ENCODE peak calls at places on chromosomes 11 and 22, in eight cellular contexts. C, L, G, Y, H, O, F and R are unnamed samples.

GRCh38 chr11:123235117-123235686 is 40.2 kb upstream of the CLMP start:
- DNase-seq in G (peak; percentile 57), L (peak; percentile 13), H (peak; percentile 65), O (peak; percentile 36), F (no peak), C (peak; percentile 23), Y (peak; percentile 50), R (no peak)

GRCh38 chr11:57647368-57647767 is 2.3 kb downstream of the YPEL4 start:
- DNase-seq in Y (no peak), F (no peak), O (no peak), H (no peak), L (no peak), C (no peak), G (no peak), R (no peak)

GRCh38 chr11:35525501-35526175 is at the start of gene PAMR1:
- DNase-seq in H (peak; percentile 63), L (no peak), G (peak; percentile 80), Y (no peak), O (peak; percentile 69), C (no peak), F (no peak), R (no peak)

GRCh38 chr11:73402834-73403185 is 26.6 kb downstream of the RELT start:
- DNase-seq in O (peak; percentile 53), C (no peak), F (peak; percentile 47), L (no peak), Y (peak; percentile 56), H (no peak), G (peak; percentile 29), R (no peak)

GRCh38 chr11:113806403-113806802 is 26.8 kb downstream of the CLDN25 start:
- DNase-seq in Y (peak; percentile 59), F (peak; percentile 29), H (no peak), G (peak; percentile 29), C (no peak), O (peak; percentile 82), L (no peak), R (no peak)

GRCh38 chr22:49303781-49304461 is 523.8 kb downstream of the BRD1 start:
- DNase-seq in L (no peak), O (no peak), F (no peak), Y (no peak), G (no peak), H (no peak), C (no peak), R (no peak)

GRCh38 chr11:32088117-32088941 is 2.5 kb upstream of the RCN1 start:
- DNase-seq in L (peak; percentile 69), F (no peak), G (peak; percentile 96), Y (peak; percentile 83), O (no peak), H (peak; percentile 70), C (no peak), R (no peak)

GRCh38 chr11:28759311-28759710 is 651.1 kb downstream of the METTL15 start:
- DNase-seq in H (no peak), G (peak; percentile 70), Y (peak; percentile 83), O (peak; percentile 75), F (no peak), C (no peak), L (no peak), R (no peak)

GRCh38 chr11:19027829-19028595 is 32.5 kb downstream of the MRGPRX2 start:
- DNase-seq in H (no peak), C (no peak), L (no peak), F (no peak), O (no peak), G (peak; percentile 46), Y (peak; percentile 98), R (no peak)

GRCh38 chr11:96303067-96303466 is 39.9 kb downstream of the MAML2 start:
- DNase-seq in L (no peak), C (no peak), Y (peak; percentile 97), G (peak; percentile 88), F (no peak), O (no peak), H (no peak), R (no peak)

GRCh38 chr11:115645631-115646271 is 141.5 kb upstream of the CADM1 start:
- DNase-seq in H (peak; percentile 64), Y (no peak), O (peak; percentile 47), L (no peak), F (no peak), C (no peak), G (no peak), R (no peak)

DNA sequence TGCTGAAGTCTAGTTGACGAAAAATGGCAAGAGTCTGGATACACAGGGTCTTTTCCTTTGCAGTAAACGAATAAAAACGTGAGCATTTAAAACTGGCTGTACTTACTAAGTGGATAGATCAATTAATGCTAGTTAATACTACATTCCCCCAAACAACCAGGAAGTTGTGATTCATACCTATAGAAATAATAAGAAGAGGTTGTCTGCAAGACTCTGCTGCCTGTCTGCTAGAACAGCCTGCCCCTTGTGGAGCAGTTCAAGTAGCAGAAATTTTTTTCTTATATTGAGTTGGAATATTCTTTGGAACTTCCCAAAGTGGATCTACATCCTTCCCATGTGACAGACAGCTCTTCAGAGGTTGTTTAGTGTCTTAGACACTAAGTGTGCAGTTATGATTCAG is 86.8 kb downstream of the TEAD1 start:
- DNase-seq in G (peak; percentile 62), F (no peak), L (no peak), O (no peak), H (no peak), C (no peak), Y (peak; percentile 48), R (no peak)
- TF ChIP-seq CTCF in G (peak; percentile 65), F (no peak), L (no peak), O (peak; percentile 43), H (peak; percentile 13), C (no peak), Y (peak; percentile 62), R (no peak)

GRCh38 chr11:63567044-63567840 is 4.1 kb upstream of the PLAAT2 start:
- DNase-seq in G (peak; percentile 84), F (peak; percentile 25), O (peak; percentile 47), L (no peak), Y (peak; percentile 97), H (peak; percentile 62), C (peak; percentile 50), R (peak; percentile 44)

GRCh38 chr11:63563201-63564055 is at the start of gene PLAAT2:
- DNase-seq in Y (no peak), F (no peak), C (no peak), O (no peak), G (no peak), H (no peak), L (no peak), R (no peak)

GRCh38 chr11:63565728-63566127 is 2.5 kb upstream of the PLAAT2 start:
- DNase-seq in O (no peak), G (no peak), H (no peak), F (no peak), Y (no peak), L (no peak), C (no peak), R (no peak)

GRCh38 chr11:63564056-63564784 is 1.0 kb upstream of the PLAAT2 start:
- DNase-seq in Y (no peak), L (no peak), C (no peak), H (no peak), F (no peak), G (no peak), O (no peak), R (no peak)

DNA sequence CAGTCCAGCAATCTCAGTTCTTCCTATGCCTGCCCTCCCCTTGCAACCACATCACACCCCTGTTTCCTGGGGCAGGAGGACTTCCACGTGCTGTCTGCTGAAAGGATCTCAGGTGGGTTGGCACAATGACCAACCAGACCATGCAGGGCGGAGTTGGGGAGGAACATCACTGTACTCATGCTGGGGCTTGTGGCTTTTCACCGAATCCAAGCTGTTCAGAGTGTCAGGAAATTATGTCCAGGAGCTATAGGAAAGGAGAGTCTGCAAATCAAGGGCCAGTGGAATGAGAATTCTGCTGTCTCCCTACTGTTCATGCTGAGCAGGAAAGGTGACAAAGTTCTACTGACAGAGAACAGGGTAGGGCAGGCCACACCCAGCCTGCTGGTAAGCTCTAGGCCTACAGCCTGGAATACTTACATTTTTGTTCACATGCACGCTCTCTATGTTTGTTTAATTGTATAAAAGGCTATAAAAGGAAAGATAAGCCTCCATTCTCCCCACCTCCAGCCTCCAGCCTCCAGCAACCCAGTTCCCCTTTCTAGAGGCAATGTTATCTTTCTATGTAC is 1.7 kb upstream of the PLAAT2 start:
- DNase-seq in F (no peak), H (no peak), C (no peak), L (no peak), Y (peak; percentile 88), G (no peak), O (peak; percentile 67), R (no peak)
- TF ChIP-seq CTCF in F (no peak), H (no peak), C (no peak), L (no peak), Y (no peak), G (no peak), O (no peak), R (no peak)

GRCh38 chr11:75084883-75085282 is 11.8 kb downstream of the OR2AT4 start:
- DNase-seq in L (no peak), H (no peak), C (no peak), F (no peak), G (no peak), Y (no peak), O (no peak), R (no peak)

GRCh38 chr11:75090778-75091177 is 5.9 kb downstream of the OR2AT4 start:
- DNase-seq in G (no peak), Y (no peak), C (no peak), L (no peak), O (no peak), F (no peak), H (no peak), R (no peak)

GRCh38 chr11:75082601-75083216 is 14.0 kb downstream of the OR2AT4 start:
- DNase-seq in Y (peak; percentile 43), H (no peak), O (no peak), G (no peak), C (no peak), F (no peak), L (no peak), R (no peak)

GRCh38 chr11:75083217-75083605 is 13.5 kb downstream of the OR2AT4 start:
- DNase-seq in O (no peak), Y (no peak), C (no peak), G (no peak), L (no peak), H (no peak), F (no peak), R (no peak)

GRCh38 chr11:75087319-75088055 is 9.2 kb downstream of the OR2AT4 start:
- DNase-seq in H (no peak), G (no peak), F (no peak), O (no peak), L (no peak), C (no peak), Y (no peak), R (no peak)
- TF ChIP-seq CTCF in H (no peak), G (no peak), F (no peak), O (no peak), L (no peak), C (no peak), Y (no peak), R (no peak)

DNA sequence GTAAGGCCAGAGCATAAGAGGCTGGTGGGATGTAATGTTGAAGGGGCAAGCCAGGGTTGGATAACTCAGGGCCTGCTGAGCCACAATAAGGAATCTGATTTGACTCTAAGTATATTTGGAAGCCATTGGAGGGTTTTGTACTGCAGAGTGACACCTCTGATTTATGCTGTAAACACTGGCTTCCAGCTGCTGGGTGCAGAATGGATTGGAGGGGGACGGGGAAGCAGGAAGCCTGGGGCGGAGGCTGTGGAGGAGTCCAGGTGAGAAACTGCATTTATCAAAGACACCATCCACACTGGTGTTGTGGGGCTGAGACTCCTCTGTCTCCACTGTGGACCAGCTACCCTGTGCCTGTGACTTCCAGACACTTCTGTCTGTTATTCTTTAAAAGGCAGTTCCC is 26.8 kb downstream of the MIAT start:
- DNase-seq in L (no peak), H (no peak), F (no peak), C (no peak), G (no peak), O (no peak), Y (no peak), R (no peak)
- TF ChIP-seq CTCF in L (no peak), H (no peak), F (no peak), C (no peak), G (no peak), O (no peak), Y (no peak), R (no peak)

GRCh38 chr22:29202231-29203192 is 3.2 kb upstream of the EMID1 start:
- DNase-seq in L (no peak), F (peak; percentile 95), O (peak; percentile 55), C (peak; percentile 31), Y (peak; percentile 31), H (peak; percentile 71), G (peak; percentile 62), R (no peak)
- TF ChIP-seq CTCF in L (no peak), F (peak; percentile 38), O (peak; percentile 69), C (no peak), Y (peak; percentile 63), H (peak; percentile 33), G (peak; percentile 47), R (no peak)